ENCODE peak calls at places on chromosome 7, in five cellular contexts. One of them, this sample, is unnamed. For H3K36me3, the result is how much of the 10 kb centered on the place peaks cover.

GRCh38 chr7:53315986-53316385 is 280.6 kb downstream of the POM121L12 start:
- DNase-seq in stomach: no peak
- DNase-seq in GM23248: no peak
- DNase-seq in cardiac muscle cell: no peak
- DNase-seq in H7: no peak
- DNase-seq in this sample: peak

GRCh38 chr7:139560678-139561077 is 37.2 kb downstream of the CLEC2L start:
- DNase-seq in stomach: no peak
- DNase-seq in GM23248: no peak
- DNase-seq in cardiac muscle cell: no peak
- DNase-seq in H7: peak
- DNase-seq in this sample: no peak

GRCh38 chr7:70134029-70134445 is 535.8 kb downstream of the AUTS2 start:
- DNase-seq in stomach: no peak
- DNase-seq in GM23248: no peak
- DNase-seq in cardiac muscle cell: peak
- DNase-seq in H7: no peak
- DNase-seq in this sample: no peak

GRCh38 chr7:66282594-66282935 is 77.4 kb downstream of the TPST1 start:
- DNase-seq in stomach: no peak
- DNase-seq in GM23248: no peak
- DNase-seq in cardiac muscle cell: no peak
- DNase-seq in H7: no peak
- DNase-seq in this sample: no peak

GRCh38 chr7:27382307-27382706 is 139.7 kb downstream of the EVX1 start:
- DNase-seq in stomach: no peak
- DNase-seq in GM23248: no peak
- DNase-seq in cardiac muscle cell: no peak
- DNase-seq in H7: no peak
- DNase-seq in this sample: no peak

GRCh38 chr7:159140170-159140910 is 4.3 kb downstream of the VIPR2 start:
- DNase-seq in stomach: peak
- DNase-seq in GM23248: no peak
- DNase-seq in cardiac muscle cell: no peak
- DNase-seq in H7: no peak
- DNase-seq in this sample: no peak

GRCh38 chr7:96427143-96427542 is 105.2 kb upstream of the SLC25A13 start:
- DNase-seq in stomach: no peak
- DNase-seq in GM23248: no peak
- DNase-seq in cardiac muscle cell: no peak
- DNase-seq in H7: no peak
- DNase-seq in this sample: no peak

GRCh38 chr7:51256244-51256781 is 60.3 kb downstream of the COBL start:
- DNase-seq in stomach: no peak
- DNase-seq in GM23248: no peak
- DNase-seq in cardiac muscle cell: no peak
- DNase-seq in H7: no peak
- DNase-seq in this sample: no peak

GRCh38 chr7:23680417-23681405 is 712 bp downstream of the FAM221A start:
- DNase-seq in stomach: peak
- DNase-seq in GM23248: peak
- DNase-seq in cardiac muscle cell: peak
- DNase-seq in H7: peak
- DNase-seq in this sample: peak

GRCh38 chr7:128391805-128392204 is 18.0 kb downstream of the IMPDH1 start:
- DNase-seq in stomach: no peak
- DNase-seq in GM23248: no peak
- DNase-seq in cardiac muscle cell: no peak
- DNase-seq in H7: peak
- DNase-seq in this sample: no peak

GRCh38 chr7:128395748-128396147 is 14.0 kb downstream of the IMPDH1 start:
- DNase-seq in stomach: no peak
- DNase-seq in GM23248: no peak
- DNase-seq in cardiac muscle cell: no peak
- DNase-seq in H7: peak
- DNase-seq in this sample: no peak

GRCh38 chr7:128394904-128395496 is 14.8 kb downstream of the IMPDH1 start:
- DNase-seq in stomach: no peak
- DNase-seq in GM23248: no peak
- DNase-seq in cardiac muscle cell: no peak
- DNase-seq in H7: no peak
- DNase-seq in this sample: no peak

GRCh38 chr7:128392446-128393327 is 17.1 kb downstream of the IMPDH1 start:
- DNase-seq in stomach: no peak
- DNase-seq in GM23248: no peak
- DNase-seq in cardiac muscle cell: no peak
- DNase-seq in H7: no peak
- DNase-seq in this sample: no peak

DNA sequence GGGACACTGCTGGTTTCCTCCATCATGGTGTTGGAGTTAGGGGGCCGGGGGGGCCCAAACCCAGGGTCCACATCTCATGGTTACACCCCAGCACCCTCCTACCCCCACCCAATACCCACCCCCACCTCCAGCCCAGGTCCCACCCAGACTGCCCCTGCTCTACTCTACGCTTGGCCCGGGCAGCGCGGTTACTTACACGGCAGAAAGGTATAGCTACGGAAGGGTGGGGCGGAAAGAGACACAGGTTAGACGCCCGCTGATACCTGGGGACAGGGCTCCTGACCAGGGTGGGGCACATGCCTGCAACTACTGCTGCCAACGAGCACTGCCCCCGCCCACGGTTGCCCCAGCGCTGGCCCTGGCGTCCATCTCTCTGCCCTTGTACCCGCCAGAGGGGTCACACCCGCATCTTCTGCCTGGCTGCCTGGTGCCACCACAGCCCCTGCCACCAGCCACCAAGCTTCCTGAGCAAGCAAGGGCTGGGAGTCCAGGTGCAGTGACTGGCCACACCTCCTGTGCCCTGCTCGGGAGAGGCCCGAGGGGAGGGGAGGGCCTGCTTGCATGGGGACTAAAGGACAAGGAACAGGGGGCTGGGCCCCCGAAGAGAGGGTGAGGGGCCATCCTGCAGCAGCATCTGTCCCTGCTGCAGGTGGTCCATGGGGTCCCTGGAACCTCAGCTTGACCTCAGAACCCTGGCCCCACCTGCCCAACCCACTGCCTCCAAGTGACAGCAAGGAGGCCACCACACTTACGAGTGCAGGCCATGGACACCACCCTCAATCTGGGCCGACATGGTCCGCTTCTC is 16.1 kb downstream of the IMPDH1 start:
- DNase-seq in stomach: no peak
- DNase-seq in GM23248: no peak
- DNase-seq in cardiac muscle cell: no peak
- DNase-seq in H7: peak
- DNase-seq in this sample: no peak
- H3K36me3 ChIP-seq in stomach: half or more
- H3K36me3 ChIP-seq in GM23248: under half
- H3K36me3 ChIP-seq in cardiac muscle cell: under half
- H3K36me3 ChIP-seq in H7: under half
- H3K36me3 ChIP-seq in this sample: under half

GRCh38 chr7:98991141-98991540 is 112.8 kb downstream of the TRRAP start:
- DNase-seq in stomach: no peak
- DNase-seq in GM23248: no peak
- DNase-seq in cardiac muscle cell: no peak
- DNase-seq in H7: no peak
- DNase-seq in this sample: peak

GRCh38 chr7:98992076-98992475 is 113.7 kb downstream of the TRRAP start:
- DNase-seq in stomach: no peak
- DNase-seq in GM23248: no peak
- DNase-seq in cardiac muscle cell: no peak
- DNase-seq in H7: no peak
- DNase-seq in this sample: no peak

GRCh38 chr7:98990356-98990755 is 112.0 kb downstream of the TRRAP start:
- DNase-seq in stomach: no peak
- DNase-seq in GM23248: no peak
- DNase-seq in cardiac muscle cell: no peak
- DNase-seq in H7: no peak
- DNase-seq in this sample: peak

GRCh38 chr7:98985945-98986344 is 107.6 kb downstream of the TRRAP start:
- DNase-seq in stomach: no peak
- DNase-seq in GM23248: no peak
- DNase-seq in cardiac muscle cell: no peak
- DNase-seq in H7: no peak
- DNase-seq in this sample: no peak

DNA sequence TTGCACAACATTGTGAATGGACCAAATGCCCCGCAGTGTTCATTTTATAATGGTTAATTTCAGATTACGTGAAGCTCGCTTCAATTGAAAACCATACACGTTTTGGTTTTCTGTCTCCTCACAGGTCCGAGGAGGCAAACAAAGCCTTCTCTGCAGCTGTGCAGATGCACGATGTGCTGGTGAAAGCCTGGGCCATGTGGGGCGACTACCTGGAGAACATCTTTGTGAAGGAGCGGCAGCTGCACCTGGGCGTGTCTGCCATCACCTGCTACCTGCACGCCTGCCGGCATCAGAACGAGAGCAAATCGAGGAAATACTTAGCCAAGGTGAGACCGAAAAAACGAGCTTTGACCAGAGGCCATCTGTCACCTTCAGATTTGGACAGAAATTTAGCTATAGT is 110.3 kb downstream of the TRRAP start:
- DNase-seq in stomach: no peak
- DNase-seq in GM23248: no peak
- DNase-seq in cardiac muscle cell: no peak
- DNase-seq in H7: no peak
- DNase-seq in this sample: no peak
- H3K36me3 ChIP-seq in stomach: half or more
- H3K36me3 ChIP-seq in GM23248: half or more
- H3K36me3 ChIP-seq in cardiac muscle cell: half or more
- H3K36me3 ChIP-seq in H7: under half
- H3K36me3 ChIP-seq in this sample: under half

GRCh38 chr7:127731431-127732080 is 79.6 kb downstream of the SND1 start:
- DNase-seq in stomach: no peak
- DNase-seq in GM23248: no peak
- DNase-seq in cardiac muscle cell: no peak
- DNase-seq in H7: no peak
- DNase-seq in this sample: peak

GRCh38 chr7:127726481-127726880 is 74.5 kb downstream of the SND1 start:
- DNase-seq in stomach: no peak
- DNase-seq in GM23248: no peak
- DNase-seq in cardiac muscle cell: no peak
- DNase-seq in H7: no peak
- DNase-seq in this sample: no peak

GRCh38 chr7:127733976-127734375 is 82.0 kb downstream of the SND1 start:
- DNase-seq in stomach: no peak
- DNase-seq in GM23248: peak
- DNase-seq in cardiac muscle cell: peak
- DNase-seq in H7: no peak
- DNase-seq in this sample: no peak

GRCh38 chr7:127732306-127732705 is 80.3 kb downstream of the SND1 start:
- DNase-seq in stomach: no peak
- DNase-seq in GM23248: no peak
- DNase-seq in cardiac muscle cell: no peak
- DNase-seq in H7: no peak
- DNase-seq in this sample: no peak

DNA sequence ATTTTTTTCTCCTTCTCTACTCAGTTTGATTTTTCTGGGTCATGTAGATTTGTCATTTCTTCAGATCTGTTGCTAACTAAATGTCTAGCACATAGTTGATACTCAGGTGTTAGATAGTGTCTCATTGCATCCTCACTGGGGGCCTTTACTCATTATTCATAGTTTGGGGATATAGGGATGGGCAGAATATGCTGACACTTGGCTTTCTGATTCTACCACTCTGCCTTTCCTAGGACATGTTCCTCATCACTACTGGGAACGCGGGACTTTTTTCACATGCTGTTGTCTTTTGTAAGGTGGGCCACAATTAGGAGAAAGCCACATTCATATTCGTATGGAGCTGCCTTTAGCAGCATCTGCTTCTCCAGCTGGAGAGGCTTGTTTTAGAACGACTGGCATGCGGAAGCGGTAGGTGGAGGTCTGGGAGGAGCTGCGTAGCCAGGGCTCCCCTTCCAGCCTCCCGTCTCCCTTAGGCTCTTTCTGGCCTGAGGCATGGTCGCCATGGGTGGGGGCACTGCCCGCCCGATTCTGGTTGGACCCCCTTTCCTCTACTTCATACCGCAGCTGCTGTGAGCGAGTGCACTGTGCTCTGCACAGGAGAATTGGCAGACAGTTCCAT is 78.8 kb downstream of the SND1 start:
- DNase-seq in stomach: no peak
- DNase-seq in GM23248: no peak
- DNase-seq in cardiac muscle cell: no peak
- DNase-seq in H7: no peak
- DNase-seq in this sample: no peak
- H3K36me3 ChIP-seq in stomach: half or more
- H3K36me3 ChIP-seq in GM23248: under half
- H3K36me3 ChIP-seq in cardiac muscle cell: under half
- H3K36me3 ChIP-seq in H7: under half
- H3K36me3 ChIP-seq in this sample: under half

GRCh38 chr7:129426482-129426881 is 7.8 kb upstream of the STRIP2 start:
- DNase-seq in stomach: no peak
- DNase-seq in GM23248: no peak
- DNase-seq in cardiac muscle cell: no peak
- DNase-seq in H7: no peak
- DNase-seq in this sample: no peak

GRCh38 chr7:129422727-129423126 is 11.5 kb upstream of the STRIP2 start:
- DNase-seq in stomach: no peak
- DNase-seq in GM23248: no peak
- DNase-seq in cardiac muscle cell: no peak
- DNase-seq in H7: no peak
- DNase-seq in this sample: no peak

GRCh38 chr7:129427646-129428045 is 6.6 kb upstream of the STRIP2 start:
- DNase-seq in stomach: no peak
- DNase-seq in GM23248: no peak
- DNase-seq in cardiac muscle cell: peak
- DNase-seq in H7: no peak
- DNase-seq in this sample: no peak

GRCh38 chr7:129421717-129422250 is 12.4 kb upstream of the STRIP2 start:
- DNase-seq in stomach: no peak
- DNase-seq in GM23248: no peak
- DNase-seq in cardiac muscle cell: peak
- DNase-seq in H7: no peak
- DNase-seq in this sample: no peak

DNA sequence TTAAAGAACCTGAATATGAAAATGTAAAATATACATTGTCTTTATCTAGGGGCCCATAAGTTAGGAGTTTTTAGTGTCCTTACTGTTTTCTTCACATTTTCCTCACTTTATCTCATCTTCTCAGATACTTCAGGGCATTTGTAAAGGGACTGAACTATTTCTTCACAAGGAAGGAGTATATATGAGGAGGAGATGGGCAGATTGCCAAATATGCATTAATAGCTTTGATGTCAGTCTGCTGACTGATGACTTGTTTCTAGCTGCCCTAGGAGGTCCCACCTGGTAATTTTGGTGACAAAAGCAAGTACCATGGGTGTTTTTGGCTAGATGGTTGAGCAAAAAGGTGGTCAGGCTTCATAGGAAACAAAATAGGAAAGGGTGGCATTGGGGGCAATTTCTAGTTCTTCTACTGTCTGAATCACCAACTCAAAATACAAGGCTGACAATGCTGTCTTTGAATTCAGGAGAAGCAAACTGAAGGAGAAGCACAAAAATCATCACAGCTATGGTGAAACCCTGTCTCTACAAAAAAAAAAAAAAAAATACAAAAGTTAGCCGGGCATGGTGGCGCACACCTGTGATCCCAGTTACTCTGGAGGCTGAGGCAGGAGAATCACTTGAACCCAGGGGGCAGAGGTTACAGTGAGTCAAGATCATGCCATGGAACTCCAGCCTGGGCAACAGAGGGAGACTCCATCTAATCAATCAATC is 10.4 kb upstream of the STRIP2 start:
- DNase-seq in stomach: no peak
- DNase-seq in GM23248: no peak
- DNase-seq in cardiac muscle cell: peak
- DNase-seq in H7: no peak
- DNase-seq in this sample: no peak
- H3K36me3 ChIP-seq in stomach: half or more
- H3K36me3 ChIP-seq in GM23248: under half
- H3K36me3 ChIP-seq in cardiac muscle cell: under half
- H3K36me3 ChIP-seq in H7: under half
- H3K36me3 ChIP-seq in this sample: under half

This sample was measured in Caco-2.